ENCODE peak calls at places on chromosome 3, in seven cellular contexts. D, R, O, T, C, Y and V are unnamed samples.

GRCh38 chr3:157300091-157300490 is 136.6 kb upstream of the PTX3 start:
- DNase-seq in D (no peak), R (no peak), O (no peak), T (no peak), C (no peak), Y (peak; percentile 21), V (no peak)

GRCh38 chr3:59818033-59818936 is 768.5 kb upstream of the CFAP20DC start:
- DNase-seq in D (peak; percentile 86), R (no peak), O (peak; percentile 66), T (peak; percentile 82), C (peak; percentile 76), Y (peak; percentile 99), V (peak; percentile 78)

GRCh38 chr3:164060923-164061322 is 1017.4 kb downstream of the SI start:
- DNase-seq in D (no peak), R (no peak), O (no peak), T (no peak), C (no peak), Y (no peak), V (no peak)

GRCh38 chr3:156472150-156472549 is 82.8 kb downstream of the SSR3 start:
- DNase-seq in D (no peak), R (no peak), O (no peak), T (no peak), C (no peak), Y (no peak), V (no peak)

GRCh38 chr3:51559266-51559907 is 20.9 kb downstream of the RAD54L2 start:
- DNase-seq in D (no peak), R (no peak), O (peak; percentile 26), T (no peak), C (no peak), Y (peak; percentile 71), V (peak; percentile 55)

GRCh38 chr3:179020112-179020511 is 51.5 kb downstream of the ZMAT3 start:
- DNase-seq in D (no peak), R (no peak), O (no peak), T (no peak), C (no peak), Y (peak; percentile 10), V (no peak)

GRCh38 chr3:179672918-179673317 is 20.1 kb downstream of the USP13 start:
- DNase-seq in D (no peak), R (no peak), O (no peak), T (no peak), C (no peak), Y (no peak), V (no peak)

GRCh38 chr3:46898321-46899150 is 21.0 kb downstream of the PTH1R start:
- DNase-seq in D (no peak), R (no peak), O (no peak), T (peak; percentile 87), C (peak; percentile 46), Y (no peak), V (no peak)

GRCh38 chr3:4994823-4995499 is 15.7 kb downstream of the BHLHE40 start:
- DNase-seq in D (peak; percentile 54), R (peak; percentile 57), O (peak; percentile 66), T (peak; percentile 95), C (no peak), Y (peak; percentile 98), V (peak; percentile 77)

GRCh38 chr3:174862101-174862500 is 3.0 kb downstream of the NAALADL2 start:
- DNase-seq in D (no peak), R (no peak), O (no peak), T (no peak), C (no peak), Y (no peak), V (no peak)

DNA sequence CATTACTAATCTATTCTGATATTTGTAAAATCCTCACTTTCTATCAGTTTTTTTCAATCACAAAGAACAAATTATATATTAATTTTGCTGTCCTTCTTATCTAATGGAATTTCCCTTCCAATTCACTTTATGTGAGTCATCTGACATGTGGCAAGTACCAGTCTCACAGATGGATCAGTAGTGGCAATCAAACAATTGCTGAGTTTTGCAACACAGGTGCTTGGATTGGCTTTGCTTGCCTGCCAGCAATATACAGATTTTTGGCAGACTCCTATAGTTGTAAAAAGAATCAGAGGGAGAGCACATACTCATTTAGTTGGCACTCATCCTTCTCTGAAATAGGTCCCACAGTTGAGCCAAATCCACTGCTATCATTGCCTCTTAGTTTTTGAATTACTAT is 83.7 kb downstream of the BCHE start:
- DNase-seq in D (no peak), R (no peak), O (peak; percentile 6), T (no peak), C (no peak), Y (no peak), V (no peak)
- H3K4me1 ChIP-seq in D (no peaks in the 10 kb centered on the region), R (no peaks in the 10 kb centered on the region), O (no peaks in the 10 kb centered on the region), T (no peaks in the 10 kb centered on the region), C (no peaks in the 10 kb centered on the region), Y (no peaks in the 10 kb centered on the region), V (no peaks in the 10 kb centered on the region)

GRCh38 chr3:8738639-8739038 is 5.0 kb downstream of the CAV3 start:
- DNase-seq in D (no peak), R (no peak), O (no peak), T (no peak), C (no peak), Y (no peak), V (no peak)
- H3K4me1 ChIP-seq in D (no peaks in the 10 kb centered on the region), R (no peaks in the 10 kb centered on the region), O (no peaks in the 10 kb centered on the region), T (no peaks in the 10 kb centered on the region), C (no peaks in the 10 kb centered on the region), Y (peaks cover 41% of the 10 kb centered on the region), V (peaks cover 43% of the 10 kb centered on the region)

GRCh38 chr3:188185717-188186236 is 31.8 kb downstream of the LPP start:
- DNase-seq in D (no peak), R (no peak), O (peak; percentile 24), T (no peak), C (peak; percentile 58), Y (no peak), V (no peak)

GRCh38 chr3:188184649-188185048 is 30.7 kb downstream of the LPP start:
- DNase-seq in D (no peak), R (no peak), O (no peak), T (no peak), C (no peak), Y (no peak), V (no peak)

GRCh38 chr3:188183452-188183851 is 29.5 kb downstream of the LPP start:
- DNase-seq in D (no peak), R (no peak), O (no peak), T (no peak), C (no peak), Y (no peak), V (no peak)

GRCh38 chr3:188187055-188187454 is 33.1 kb downstream of the LPP start:
- DNase-seq in D (no peak), R (no peak), O (peak; percentile 15), T (no peak), C (no peak), Y (no peak), V (no peak)

DNA sequence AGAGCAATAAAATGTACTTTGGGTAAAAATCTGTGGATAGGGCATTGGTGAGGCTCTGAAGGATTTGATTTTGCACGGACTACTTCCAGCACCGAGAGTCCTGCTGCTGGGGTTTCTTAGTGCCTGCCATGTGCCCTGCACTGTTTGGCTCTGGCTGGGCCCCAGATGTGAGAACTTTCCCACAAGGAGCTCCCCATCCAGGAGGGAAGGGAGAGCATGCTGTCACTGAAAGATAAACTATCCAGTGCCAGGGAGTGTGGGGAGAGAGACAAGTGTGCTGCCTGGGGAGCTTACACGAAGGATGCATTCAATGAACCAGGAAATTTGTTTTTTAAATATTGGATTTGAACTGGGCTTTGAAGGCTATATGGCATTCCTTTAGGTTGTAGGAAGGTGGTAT is 30.2 kb downstream of the LPP start:
- DNase-seq in D (no peak), R (no peak), O (no peak), T (no peak), C (no peak), Y (no peak), V (no peak)
- H3K4me1 ChIP-seq in D (no peaks in the 10 kb centered on the region), R (peaks cover 39% of the 10 kb centered on the region), O (peaks cover 38% of the 10 kb centered on the region), T (peaks cover 22% of the 10 kb centered on the region), C (peaks cover 38% of the 10 kb centered on the region), Y (peaks cover 13% of the 10 kb centered on the region), V (peaks cover 7% of the 10 kb centered on the region)

DNA sequence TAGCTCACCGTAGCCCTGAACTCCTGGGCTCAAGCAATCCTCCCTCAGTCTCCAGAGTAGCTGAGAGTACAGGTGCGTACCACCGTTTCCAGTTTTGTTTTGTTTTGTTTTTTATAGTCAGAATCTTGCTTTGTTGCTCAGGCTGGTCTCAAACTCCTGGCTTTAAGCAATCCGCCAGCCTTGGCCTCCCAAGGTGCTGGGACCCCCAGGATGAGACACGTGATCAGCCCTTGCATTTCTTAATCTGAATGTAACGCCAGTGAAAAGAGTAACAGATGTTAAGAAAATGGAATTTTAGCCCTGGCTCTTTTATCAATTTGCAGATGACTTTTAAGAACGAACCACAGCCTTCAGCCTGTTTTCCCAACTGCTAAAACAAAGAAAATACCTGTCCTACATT is 451.3 kb downstream of the SHQ1 start:
- DNase-seq in D (no peak), R (no peak), O (no peak), T (no peak), C (no peak), Y (no peak), V (no peak)
- H3K4me1 ChIP-seq in D (no peaks in the 10 kb centered on the region), R (no peaks in the 10 kb centered on the region), O (peaks cover 7% of the 10 kb centered on the region), T (peaks cover 4% of the 10 kb centered on the region), C (peaks cover 20% of the 10 kb centered on the region), Y (peaks cover 10% of the 10 kb centered on the region), V (peaks cover 24% of the 10 kb centered on the region)

DNA sequence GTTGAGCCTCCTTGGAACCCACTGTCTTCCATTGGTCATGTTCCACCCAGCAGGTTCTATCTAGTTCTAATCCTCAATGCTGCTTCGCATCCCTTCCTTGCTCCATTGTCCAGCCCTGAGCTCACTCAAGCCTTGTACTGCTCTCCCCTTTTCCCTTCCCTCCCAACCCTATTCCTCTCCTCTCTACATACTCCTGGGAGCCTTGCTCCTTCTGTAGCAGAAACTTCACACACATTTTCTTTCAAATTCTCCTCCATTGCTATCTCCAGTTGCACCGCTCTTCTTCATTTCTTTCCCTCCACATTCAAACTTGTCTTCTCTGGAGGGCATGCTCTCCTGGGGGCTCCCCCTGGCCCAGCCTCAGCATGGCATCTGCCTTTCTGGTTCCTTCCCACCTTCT is 14.5 kb downstream of the NR1I2 start:
- DNase-seq in D (no peak), R (no peak), O (no peak), T (no peak), C (no peak), Y (no peak), V (no peak)
- H3K4me1 ChIP-seq in D (no peaks in the 10 kb centered on the region), R (no peaks in the 10 kb centered on the region), O (no peaks in the 10 kb centered on the region), T (no peaks in the 10 kb centered on the region), C (no peaks in the 10 kb centered on the region), Y (no peaks in the 10 kb centered on the region), V (no peaks in the 10 kb centered on the region)

DNA sequence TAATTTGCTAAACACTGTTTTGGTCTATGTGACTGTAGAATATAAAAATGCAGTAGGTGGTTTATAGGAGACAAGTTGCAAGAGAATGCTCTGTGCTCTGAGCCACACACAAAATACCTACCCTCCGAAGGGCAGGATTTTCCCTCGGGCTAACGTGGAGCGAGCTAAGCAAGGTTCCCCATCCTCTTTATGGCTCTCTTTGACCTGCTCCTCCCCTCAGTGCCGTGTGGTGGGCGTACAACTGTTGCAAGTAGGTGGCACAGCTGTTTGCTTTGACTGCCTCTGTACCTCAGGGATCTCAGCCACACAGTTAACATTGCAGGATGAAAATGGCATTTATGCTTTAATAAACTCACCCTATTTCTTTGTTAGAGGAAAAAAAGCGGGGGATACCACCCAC is 339.1 kb downstream of the SATB1 start:
- DNase-seq in D (no peak), R (no peak), O (no peak), T (no peak), C (no peak), Y (no peak), V (no peak)
- H3K4me1 ChIP-seq in D (no peaks in the 10 kb centered on the region), R (no peaks in the 10 kb centered on the region), O (no peaks in the 10 kb centered on the region), T (no peaks in the 10 kb centered on the region), C (no peaks in the 10 kb centered on the region), Y (no peaks in the 10 kb centered on the region), V (no peaks in the 10 kb centered on the region)

GRCh38 chr3:66475386-66476020 is 25.3 kb downstream of the LRIG1 start:
- DNase-seq in D (no peak), R (no peak), O (peak; percentile 57), T (no peak), C (no peak), Y (no peak), V (no peak)
- H3K4me1 ChIP-seq in D (no peaks in the 10 kb centered on the region), R (peaks cover 78% of the 10 kb centered on the region), O (peaks cover 97% of the 10 kb centered on the region), T (peaks cover 14% of the 10 kb centered on the region), C (peaks cover 61% of the 10 kb centered on the region), Y (peaks cover 27% of the 10 kb centered on the region), V (peaks cover 26% of the 10 kb centered on the region)

GRCh38 chr3:39181408-39182335 is 10.7 kb downstream of the XIRP1 start:
- DNase-seq in D (no peak), R (peak; percentile 13), O (no peak), T (no peak), C (no peak), Y (no peak), V (no peak)
- H3K4me1 ChIP-seq in D (no peaks in the 10 kb centered on the region), R (peaks cover 14% of the 10 kb centered on the region), O (peaks cover 55% of the 10 kb centered on the region), T (peaks cover 22% of the 10 kb centered on the region), C (peaks cover 46% of the 10 kb centered on the region), Y (peaks cover 15% of the 10 kb centered on the region), V (peaks cover 20% of the 10 kb centered on the region)